ENCODE peak calls at places on chromosomes 5 and 9, in five cellular contexts. A, P, D, C and I are unnamed samples.
A peak's percentile ranks its signal among the peaks of the same experiment; 100 is the strongest.

GRCh38 chr5:158882660-158883059 is 217.1 kb downstream of the EBF1 start:
- DNase-seq in A (no peak), P (no peak), D (no peak), C (no peak), I (no peak)

GRCh38 chr9:90921104-90921503 is 119.5 kb downstream of the SYK start:
- DNase-seq in A (no peak), P (no peak), D (no peak), C (no peak), I (no peak)

GRCh38 chr5:135135530-135136201 is 101.6 kb upstream of the PITX1 start:
- DNase-seq in A (no peak), P (no peak), D (no peak), C (no peak), I (no peak)

GRCh38 chr9:127968717-127969383 is 11.9 kb downstream of the EEIG1 start:
- DNase-seq in A (no peak), P (no peak), D (no peak), C (no peak), I (no peak)

GRCh38 chr5:71757590-71758543 is 38.8 kb downstream of the CARTPT start:
- DNase-seq in A (peak; percentile 58), P (peak; percentile 20), D (peak; percentile 12), C (no peak), I (no peak)

GRCh38 chr5:172696171-172696849 is 55.2 kb downstream of the NEURL1B start:
- DNase-seq in A (no peak), P (no peak), D (no peak), C (no peak), I (no peak)

GRCh38 chr9:124392855-124393460 is 22.3 kb downstream of the PSMB7 start:
- DNase-seq in A (no peak), P (no peak), D (no peak), C (no peak), I (no peak)

GRCh38 chr9:13088734-13089427 is 190.6 kb downstream of the MPDZ start:
- DNase-seq in A (no peak), P (peak; percentile 9), D (no peak), C (peak; percentile 26), I (no peak)

GRCh38 chr5:139104577-139105271 is 93.4 kb downstream of the SIL1 start:
- DNase-seq in A (no peak), P (no peak), D (no peak), C (no peak), I (no peak)

GRCh38 chr9:86550411-86550810 is 196.2 kb upstream of the TUT7 start:
- DNase-seq in A (no peak), P (no peak), D (no peak), C (no peak), I (no peak)

GRCh38 chr5:120507826-120508463 is 43.8 kb downstream of the PRR16 start:
- DNase-seq in A (no peak), P (no peak), D (no peak), C (no peak), I (no peak)

GRCh38 chr5:140881889-140882590 is at the start of gene PCDHA13:
- DNase-seq in A (no peak), P (no peak), D (no peak), C (no peak), I (no peak)

GRCh38 chr5:125117556-125117955 is 371.1 kb upstream of the ZNF608 start:
- DNase-seq in A (no peak), P (no peak), D (no peak), C (no peak), I (no peak)

GRCh38 chr9:14343948-14344547 is 30.1 kb upstream of the NFIB start:
- DNase-seq in A (no peak), P (no peak), D (no peak), C (no peak), I (no peak)

GRCh38 chr9:107465467-107466451 is 23.8 kb downstream of the KLF4 start:
- DNase-seq in A (no peak), P (peak; percentile 40), D (no peak), C (peak; percentile 53), I (peak; percentile 35)

GRCh38 chr9:97752274-97752673 is 55.1 kb upstream of the XPA start:
- DNase-seq in A (no peak), P (no peak), D (no peak), C (no peak), I (no peak)

GRCh38 chr5:173456751-173457171 is 128.5 kb upstream of the STC2 start:
- DNase-seq in A (no peak), P (no peak), D (no peak), C (no peak), I (no peak)

GRCh38 chr9:82417501-82417900 is 428.9 kb downstream of the SPATA31D1 start:
- DNase-seq in A (no peak), P (no peak), D (no peak), C (no peak), I (no peak)

GRCh38 chr5:40587284-40587882 is 92.3 kb upstream of the PTGER4 start:
- DNase-seq in A (no peak), P (no peak), D (no peak), C (no peak), I (no peak)

GRCh38 chr9:99296375-99296951 is 74.4 kb downstream of the SEC61B start:
- DNase-seq in A (no peak), P (no peak), D (no peak), C (no peak), I (peak; percentile 35)

GRCh38 chr5:10701567-10702039 is 59.4 kb downstream of the DAP start:
- DNase-seq in A (peak; percentile 22), P (no peak), D (no peak), C (no peak), I (peak; percentile 37)